ENCODE peak calls at places on chromosomes 13 and 19, in ten cellular contexts. One of them, this sample, is unnamed.

GRCh38 chr19:6239871-6240676 is 39.7 kb downstream of the MLLT1 start:
- DNase-seq in upper lobe of left lung: no peak
- DNase-seq in A549: no peak
- DNase-seq in SK-N-SH: peak; percentile 82
- DNase-seq in esophagus muscularis mucosa: no peak
- DNase-seq in H1: no peak
- DNase-seq in stomach: no peak
- DNase-seq in transverse colon: no peak
- DNase-seq in ovary: no peak
- DNase-seq in GM12878: no peak
- DNase-seq in this sample: no peak

GRCh38 chr13:30581582-30581981 is 36.1 kb upstream of the USPL1 start:
- DNase-seq in transverse colon: no peak
- DNase-seq in esophagus muscularis mucosa: no peak
- DNase-seq in GM12878: no peak
- DNase-seq in SK-N-SH: no peak
- DNase-seq in A549: no peak
- DNase-seq in upper lobe of left lung: no peak
- DNase-seq in ovary: no peak
- DNase-seq in H1: no peak
- DNase-seq in stomach: no peak
- DNase-seq in this sample: no peak

GRCh38 chr19:55777528-55777927 is 8.6 kb downstream of the RFPL4AL1 start:
- DNase-seq in SK-N-SH: peak; percentile 13
- DNase-seq in H1: peak; percentile 40
- DNase-seq in stomach: no peak
- DNase-seq in ovary: no peak
- DNase-seq in GM12878: no peak
- DNase-seq in A549: no peak
- DNase-seq in esophagus muscularis mucosa: no peak
- DNase-seq in upper lobe of left lung: no peak
- DNase-seq in transverse colon: peak; percentile 14
- DNase-seq in this sample: no peak

GRCh38 chr19:11736696-11737095 is 2.0 kb downstream of the ZNF823 start:
- DNase-seq in stomach: no peak
- DNase-seq in SK-N-SH: peak; percentile 21
- DNase-seq in transverse colon: peak; percentile 19
- DNase-seq in H1: no peak
- DNase-seq in esophagus muscularis mucosa: no peak
- DNase-seq in A549: no peak
- DNase-seq in GM12878: peak; percentile 40
- DNase-seq in ovary: no peak
- DNase-seq in upper lobe of left lung: no peak
- DNase-seq in this sample: no peak

GRCh38 chr19:17513801-17514200 is 2.4 kb downstream of the PGLS start:
- DNase-seq in upper lobe of left lung: no peak
- DNase-seq in ovary: no peak
- DNase-seq in A549: no peak
- DNase-seq in SK-N-SH: no peak
- DNase-seq in GM12878: no peak
- DNase-seq in stomach: no peak
- DNase-seq in transverse colon: no peak
- DNase-seq in esophagus muscularis mucosa: no peak
- DNase-seq in H1: no peak
- DNase-seq in this sample: no peak

GRCh38 chr19:4338441-4339350 is at the start of gene STAP2:
- DNase-seq in SK-N-SH: no peak
- DNase-seq in upper lobe of left lung: peak; percentile 76
- DNase-seq in H1: peak; percentile 66
- DNase-seq in ovary: peak; percentile 44
- DNase-seq in GM12878: no peak
- DNase-seq in esophagus muscularis mucosa: no peak
- DNase-seq in transverse colon: peak; percentile 88
- DNase-seq in stomach: peak; percentile 77
- DNase-seq in A549: no peak
- DNase-seq in this sample: no peak

GRCh38 chr13:51772105-51772455 is 31.9 kb downstream of the DHRS12 start:
- DNase-seq in upper lobe of left lung: no peak
- DNase-seq in H1: no peak
- DNase-seq in A549: no peak
- DNase-seq in ovary: no peak
- DNase-seq in esophagus muscularis mucosa: no peak
- DNase-seq in stomach: no peak
- DNase-seq in GM12878: no peak
- DNase-seq in SK-N-SH: no peak
- DNase-seq in transverse colon: no peak
- DNase-seq in this sample: no peak

GRCh38 chr19:51798958-51799310 is 4.0 kb downstream of the FPR3 start:
- DNase-seq in ovary: no peak
- DNase-seq in H1: no peak
- DNase-seq in stomach: no peak
- DNase-seq in upper lobe of left lung: no peak
- DNase-seq in A549: no peak
- DNase-seq in transverse colon: peak; percentile 11
- DNase-seq in GM12878: no peak
- DNase-seq in SK-N-SH: no peak
- DNase-seq in esophagus muscularis mucosa: no peak
- DNase-seq in this sample: no peak

GRCh38 chr13:26987614-26988013 is 184.0 kb downstream of the USP12 start:
- DNase-seq in upper lobe of left lung: no peak
- DNase-seq in GM12878: no peak
- DNase-seq in esophagus muscularis mucosa: no peak
- DNase-seq in SK-N-SH: no peak
- DNase-seq in ovary: no peak
- DNase-seq in A549: no peak
- DNase-seq in H1: no peak
- DNase-seq in stomach: no peak
- DNase-seq in transverse colon: no peak
- DNase-seq in this sample: no peak

GRCh38 chr13:99018418-99019180 is 40.7 kb upstream of the DOCK9 start:
- DNase-seq in GM12878: no peak
- DNase-seq in esophagus muscularis mucosa: peak; percentile 14
- DNase-seq in A549: no peak
- DNase-seq in SK-N-SH: no peak
- DNase-seq in upper lobe of left lung: no peak
- DNase-seq in transverse colon: no peak
- DNase-seq in ovary: no peak
- DNase-seq in H1: no peak
- DNase-seq in stomach: no peak
- DNase-seq in this sample: no peak

GRCh38 chr13:65932587-65933239 is 1297.4 kb downstream of the PCDH9 start:
- DNase-seq in GM12878: no peak
- DNase-seq in stomach: no peak
- DNase-seq in transverse colon: no peak
- DNase-seq in ovary: no peak
- DNase-seq in A549: no peak
- DNase-seq in SK-N-SH: no peak
- DNase-seq in esophagus muscularis mucosa: no peak
- DNase-seq in upper lobe of left lung: no peak
- DNase-seq in H1: no peak
- DNase-seq in this sample: no peak

GRCh38 chr19:50720921-50721291 is 1.3 kb upstream of the SHANK1 start:
- DNase-seq in ovary: no peak
- DNase-seq in upper lobe of left lung: no peak
- DNase-seq in esophagus muscularis mucosa: no peak
- DNase-seq in H1: peak; percentile 61
- DNase-seq in SK-N-SH: no peak
- DNase-seq in stomach: no peak
- DNase-seq in GM12878: no peak
- DNase-seq in A549: no peak
- DNase-seq in transverse colon: no peak
- DNase-seq in this sample: no peak

GRCh38 chr13:24249586-24249985 is 59.8 kb upstream of the C1QTNF9 start:
- DNase-seq in esophagus muscularis mucosa: no peak
- DNase-seq in upper lobe of left lung: no peak
- DNase-seq in ovary: no peak
- DNase-seq in SK-N-SH: no peak
- DNase-seq in A549: no peak
- DNase-seq in transverse colon: no peak
- DNase-seq in stomach: no peak
- DNase-seq in H1: no peak
- DNase-seq in GM12878: no peak
- DNase-seq in this sample: no peak

DNA sequence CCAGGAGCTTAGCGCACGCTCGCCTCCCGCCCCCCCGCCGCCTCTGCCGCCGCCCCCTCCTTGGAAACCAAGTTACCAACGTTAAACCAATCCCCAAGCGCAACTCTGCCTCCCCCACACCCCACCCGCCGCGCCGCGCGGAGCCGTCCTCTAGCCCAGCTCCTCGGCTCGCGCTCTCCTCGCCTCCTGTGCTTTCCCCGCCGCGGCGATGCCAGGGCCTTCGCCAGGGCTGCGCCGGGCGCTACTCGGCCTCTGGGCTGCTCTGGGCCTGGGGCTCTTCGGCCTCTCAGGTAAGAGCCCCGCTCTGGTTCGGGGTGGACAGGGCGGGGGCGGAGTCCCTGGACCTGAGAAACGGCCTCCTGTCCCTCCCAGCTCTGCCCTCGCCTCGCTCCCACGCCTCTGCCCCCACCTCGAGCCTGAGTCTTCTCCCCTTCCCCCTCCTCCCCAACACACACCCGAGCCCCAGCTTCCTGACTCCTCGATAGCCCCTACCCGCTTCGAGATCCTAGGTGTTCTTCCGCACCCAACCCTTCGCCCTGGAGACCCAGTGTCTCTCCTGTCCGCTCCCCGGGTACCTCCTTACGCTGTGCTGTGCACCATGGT is at the start of gene ICAM5:
- DNase-seq in stomach: no peak
- DNase-seq in SK-N-SH: no peak
- DNase-seq in ovary: no peak
- DNase-seq in A549: no peak
- DNase-seq in H1: no peak
- DNase-seq in transverse colon: peak; percentile 13
- DNase-seq in GM12878: no peak
- DNase-seq in esophagus muscularis mucosa: no peak
- DNase-seq in upper lobe of left lung: peak; percentile 93
- DNase-seq in this sample: no peak
- TF ChIP-seq EP300 in stomach: no peak
- TF ChIP-seq EP300 in SK-N-SH: no peak
- TF ChIP-seq EP300 in ovary: no peak
- TF ChIP-seq EP300 in A549: no peak
- TF ChIP-seq EP300 in H1: no peak
- TF ChIP-seq EP300 in transverse colon: no peak
- TF ChIP-seq EP300 in GM12878: no peak
- TF ChIP-seq EP300 in esophagus muscularis mucosa: no peak
- TF ChIP-seq EP300 in upper lobe of left lung: no peak
- TF ChIP-seq EP300 in this sample: no peak

DNA sequence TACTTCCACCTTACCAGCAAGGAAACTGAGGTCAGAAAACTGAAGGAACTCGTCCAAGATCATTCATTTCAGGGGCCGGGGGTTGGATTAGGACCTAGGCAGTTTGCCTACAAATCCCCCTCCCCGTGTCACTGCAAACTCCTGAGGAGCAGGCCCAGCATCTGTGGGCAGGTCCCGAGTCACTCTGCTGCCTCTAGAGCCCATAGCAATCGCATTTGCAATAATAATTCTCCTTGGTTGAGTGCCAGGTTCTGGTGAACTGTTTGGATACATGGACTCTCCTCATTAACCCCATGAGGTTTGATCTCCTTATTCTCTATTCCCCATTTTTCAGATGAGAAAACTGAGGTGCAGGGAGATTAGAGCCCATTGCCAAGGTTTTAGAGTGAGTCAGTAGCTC is 903 bp downstream of the PIN1 start:
- DNase-seq in esophagus muscularis mucosa: no peak
- DNase-seq in ovary: no peak
- DNase-seq in A549: no peak
- DNase-seq in H1: no peak
- DNase-seq in GM12878: no peak
- DNase-seq in stomach: no peak
- DNase-seq in transverse colon: no peak
- DNase-seq in upper lobe of left lung: no peak
- DNase-seq in SK-N-SH: peak; percentile 41
- DNase-seq in this sample: no peak
- TF ChIP-seq EP300 in esophagus muscularis mucosa: no peak
- TF ChIP-seq EP300 in ovary: no peak
- TF ChIP-seq EP300 in A549: no peak
- TF ChIP-seq EP300 in H1: no peak
- TF ChIP-seq EP300 in GM12878: no peak
- TF ChIP-seq EP300 in stomach: no peak
- TF ChIP-seq EP300 in transverse colon: no peak
- TF ChIP-seq EP300 in upper lobe of left lung: no peak
- TF ChIP-seq EP300 in SK-N-SH: no peak
- TF ChIP-seq EP300 in this sample: no peak

GRCh38 chr13:112972867-112973576 is 4.0 kb downstream of the MCF2L start:
- DNase-seq in esophagus muscularis mucosa: no peak
- DNase-seq in stomach: peak; percentile 53
- DNase-seq in transverse colon: peak; percentile 7
- DNase-seq in H1: no peak
- DNase-seq in ovary: no peak
- DNase-seq in SK-N-SH: no peak
- DNase-seq in upper lobe of left lung: no peak
- DNase-seq in A549: no peak
- DNase-seq in GM12878: no peak
- DNase-seq in this sample: no peak
- TF ChIP-seq EP300 in esophagus muscularis mucosa: no peak
- TF ChIP-seq EP300 in stomach: no peak
- TF ChIP-seq EP300 in transverse colon: no peak
- TF ChIP-seq EP300 in H1: no peak
- TF ChIP-seq EP300 in ovary: no peak
- TF ChIP-seq EP300 in SK-N-SH: no peak
- TF ChIP-seq EP300 in upper lobe of left lung: no peak
- TF ChIP-seq EP300 in A549: no peak
- TF ChIP-seq EP300 in GM12878: no peak
- TF ChIP-seq EP300 in this sample: no peak

DNA sequence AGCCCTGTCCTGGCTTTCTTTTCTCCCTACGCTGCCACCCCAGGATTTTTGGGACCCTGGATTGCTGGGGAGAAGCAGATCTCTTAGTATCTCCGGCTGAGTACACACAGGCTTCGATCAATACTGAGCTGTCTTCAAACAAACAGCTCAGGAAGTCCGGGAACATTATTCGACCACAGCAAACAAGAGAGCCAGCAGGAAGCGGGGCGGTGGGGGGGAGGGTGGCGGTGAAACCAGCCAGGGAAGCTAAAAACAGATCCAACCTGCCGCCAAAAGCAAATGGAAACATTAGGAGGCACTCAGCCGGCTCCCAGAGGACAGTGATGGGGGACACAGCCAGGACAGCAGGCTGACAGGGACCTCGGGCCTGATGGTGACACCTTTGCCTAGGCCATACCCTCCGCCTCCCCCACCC is 12.2 kb upstream of the BCAM start:
- DNase-seq in A549: no peak
- DNase-seq in stomach: peak; percentile 69
- DNase-seq in esophagus muscularis mucosa: no peak
- DNase-seq in transverse colon: no peak
- DNase-seq in upper lobe of left lung: no peak
- DNase-seq in GM12878: no peak
- DNase-seq in ovary: no peak
- DNase-seq in SK-N-SH: no peak
- DNase-seq in H1: no peak
- DNase-seq in this sample: no peak
- TF ChIP-seq EP300 in A549: no peak
- TF ChIP-seq EP300 in stomach: no peak
- TF ChIP-seq EP300 in esophagus muscularis mucosa: no peak
- TF ChIP-seq EP300 in transverse colon: no peak
- TF ChIP-seq EP300 in upper lobe of left lung: no peak
- TF ChIP-seq EP300 in GM12878: no peak
- TF ChIP-seq EP300 in ovary: no peak
- TF ChIP-seq EP300 in SK-N-SH: no peak
- TF ChIP-seq EP300 in H1: no peak
- TF ChIP-seq EP300 in this sample: no peak

This sample was measured in tibial nerve.